ENCODE peak calls at places on chromosome 22, in seven cellular contexts. One of them, this sample, is unnamed.

GRCh38 chr22:28344893-28345292 is 334.7 kb downstream of the TTC28 start:
- DNase-seq in ecto neural progenitor cell: no peak
- DNase-seq in lower leg skin: no peak
- DNase-seq in DMS53: no peak
- DNase-seq in dorsolateral prefrontal cortex: no peak
- DNase-seq in BJ: no peak
- DNase-seq in lung microvascular endothelial cell: no peak
- DNase-seq in this sample: no peak

GRCh38 chr22:44731357-44731970 is 20.9 kb upstream of the ARHGAP8 start:
- DNase-seq in ecto neural progenitor cell: no peak
- DNase-seq in lower leg skin: no peak
- DNase-seq in DMS53: no peak
- DNase-seq in dorsolateral prefrontal cortex: no peak
- DNase-seq in BJ: no peak
- DNase-seq in lung microvascular endothelial cell: no peak
- DNase-seq in this sample: no peak

GRCh38 chr22:42974223-42974622 is 40.7 kb downstream of the PACSIN2 start:
- DNase-seq in ecto neural progenitor cell: no peak
- DNase-seq in lower leg skin: no peak
- DNase-seq in DMS53: no peak
- DNase-seq in dorsolateral prefrontal cortex: no peak
- DNase-seq in BJ: no peak
- DNase-seq in lung microvascular endothelial cell: no peak
- DNase-seq in this sample: no peak

GRCh38 chr22:20956258-20957117 is 10.6 kb upstream of the AIFM3 start:
- DNase-seq in ecto neural progenitor cell: peak; percentile 68
- DNase-seq in lower leg skin: no peak
- DNase-seq in DMS53: peak; percentile 57
- DNase-seq in dorsolateral prefrontal cortex: no peak
- DNase-seq in BJ: no peak
- DNase-seq in lung microvascular endothelial cell: peak; percentile 18
- DNase-seq in this sample: no peak

GRCh38 chr22:29062286-29062949 is 787 bp upstream of the C22orf31 start:
- DNase-seq in ecto neural progenitor cell: no peak
- DNase-seq in lower leg skin: no peak
- DNase-seq in DMS53: no peak
- DNase-seq in dorsolateral prefrontal cortex: no peak
- DNase-seq in BJ: no peak
- DNase-seq in lung microvascular endothelial cell: no peak
- DNase-seq in this sample: no peak

GRCh38 chr22:30890689-30891442 is 77.7 kb downstream of the MORC2 start:
- DNase-seq in ecto neural progenitor cell: peak; percentile 71
- DNase-seq in lower leg skin: no peak
- DNase-seq in DMS53: peak; percentile 46
- DNase-seq in dorsolateral prefrontal cortex: peak; percentile 53
- DNase-seq in BJ: no peak
- DNase-seq in lung microvascular endothelial cell: peak; percentile 50
- DNase-seq in this sample: no peak

GRCh38 chr22:39522567-39523300 is 2.4 kb downstream of the ATF4 start:
- DNase-seq in ecto neural progenitor cell: no peak
- DNase-seq in lower leg skin: no peak
- DNase-seq in DMS53: peak; percentile 85
- DNase-seq in dorsolateral prefrontal cortex: peak; percentile 78
- DNase-seq in BJ: no peak
- DNase-seq in lung microvascular endothelial cell: peak; percentile 50
- DNase-seq in this sample: no peak

GRCh38 chr22:49961601-49962011 is 1.0 kb downstream of the PIM3 start:
- DNase-seq in ecto neural progenitor cell: peak; percentile 59
- DNase-seq in lower leg skin: no peak
- DNase-seq in DMS53: no peak
- DNase-seq in dorsolateral prefrontal cortex: no peak
- DNase-seq in BJ: no peak
- DNase-seq in lung microvascular endothelial cell: no peak
- DNase-seq in this sample: no peak

GRCh38 chr22:39293766-39294368 is 25.6 kb downstream of the RPL3 start:
- DNase-seq in ecto neural progenitor cell: no peak
- DNase-seq in lower leg skin: no peak
- DNase-seq in DMS53: no peak
- DNase-seq in dorsolateral prefrontal cortex: no peak
- DNase-seq in BJ: no peak
- DNase-seq in lung microvascular endothelial cell: no peak
- DNase-seq in this sample: no peak

GRCh38 chr22:45579306-45579705 is 76.6 kb downstream of the FBLN1 start:
- DNase-seq in ecto neural progenitor cell: no peak
- DNase-seq in lower leg skin: no peak
- DNase-seq in DMS53: no peak
- DNase-seq in dorsolateral prefrontal cortex: no peak
- DNase-seq in BJ: no peak
- DNase-seq in lung microvascular endothelial cell: no peak
- DNase-seq in this sample: no peak

GRCh38 chr22:27474711-27475547 is 326.6 kb downstream of the MN1 start:
- DNase-seq in ecto neural progenitor cell: no peak
- DNase-seq in lower leg skin: peak; percentile 51
- DNase-seq in DMS53: no peak
- DNase-seq in dorsolateral prefrontal cortex: no peak
- DNase-seq in BJ: peak; percentile 74
- DNase-seq in lung microvascular endothelial cell: peak; percentile 83
- DNase-seq in this sample: no peak

GRCh38 chr22:42627981-42628380 is 12.4 kb downstream of the ATP5MGL start:
- DNase-seq in ecto neural progenitor cell: no peak
- DNase-seq in lower leg skin: no peak
- DNase-seq in DMS53: no peak
- DNase-seq in dorsolateral prefrontal cortex: no peak
- DNase-seq in BJ: no peak
- DNase-seq in lung microvascular endothelial cell: no peak
- DNase-seq in this sample: no peak

GRCh38 chr22:50035131-50035881 is 22.7 kb upstream of the IL17REL start:
- DNase-seq in ecto neural progenitor cell: no peak
- DNase-seq in lower leg skin: no peak
- DNase-seq in DMS53: no peak
- DNase-seq in dorsolateral prefrontal cortex: no peak
- DNase-seq in BJ: no peak
- DNase-seq in lung microvascular endothelial cell: no peak
- DNase-seq in this sample: no peak

GRCh38 chr22:46560696-46561295 is 23.4 kb upstream of the CELSR1 start:
- DNase-seq in ecto neural progenitor cell: no peak
- DNase-seq in lower leg skin: no peak
- DNase-seq in DMS53: no peak
- DNase-seq in dorsolateral prefrontal cortex: no peak
- DNase-seq in BJ: no peak
- DNase-seq in lung microvascular endothelial cell: no peak
- DNase-seq in this sample: no peak

GRCh38 chr22:24583221-24583971 is 9.5 kb downstream of the LRRC75B start:
- DNase-seq in ecto neural progenitor cell: no peak
- DNase-seq in lower leg skin: no peak
- DNase-seq in DMS53: no peak
- DNase-seq in dorsolateral prefrontal cortex: no peak
- DNase-seq in BJ: no peak
- DNase-seq in lung microvascular endothelial cell: no peak
- DNase-seq in this sample: no peak

GRCh38 chr22:46525681-46526483 is 11.5 kb downstream of the CELSR1 start:
- DNase-seq in ecto neural progenitor cell: no peak
- DNase-seq in lower leg skin: no peak
- DNase-seq in DMS53: no peak
- DNase-seq in dorsolateral prefrontal cortex: no peak
- DNase-seq in BJ: no peak
- DNase-seq in lung microvascular endothelial cell: no peak
- DNase-seq in this sample: no peak

This sample was measured in effector CD8-positive, alpha-beta T cell.